ENCODE peak calls at places on chromosomes 5 and 9, in ten cellular contexts. P is psoas muscle; A is heart left ventricle; Y is HL-60; S is AG04450; B is ovary; Q is CD8-positive, alpha-beta T cell; H is transverse colon; M is neural progenitor cell; V is esophagus muscularis mucosa. X is an unnamed sample.

GRCh38 chr9:36158122-36158521 is 11.1 kb upstream of the CCIN start:
- DNase-seq in V (no peak), P (no peak), A (no peak), Q (no peak), Y (no peak), S (no peak), B (no peak), H (no peak), M (no peak), X (no peak)

GRCh38 chr5:179118756-179119414 is 58.7 kb downstream of the ZNF354C start:
- DNase-seq in M (no peak), H (no peak), V (peak; percentile 57), P (no peak), Q (no peak), S (no peak), Y (no peak), B (peak; percentile 2), A (no peak), X (no peak)

GRCh38 chr9:137294684-137295312 is 7.3 kb downstream of the NRARP start:
- DNase-seq in M (peak; percentile 44), P (no peak), Q (no peak), H (peak; percentile 32), Y (no peak), A (no peak), B (no peak), S (no peak), V (no peak), X (no peak)

GRCh38 chr9:110207071-110207923 is 662 bp downstream of the C9orf152 start:
- DNase-seq in A (no peak), B (no peak), Q (no peak), M (no peak), P (no peak), V (no peak), S (no peak), Y (no peak), H (peak; percentile 80), X (peak; percentile 74)

GRCh38 chr5:124905256-124905655 is 158.8 kb upstream of the ZNF608 start:
- DNase-seq in Q (no peak), A (no peak), B (no peak), H (no peak), P (no peak), S (no peak), M (peak; percentile 42), Y (no peak), V (no peak), X (no peak)

GRCh38 chr5:78624011-78624541 is 24.5 kb downstream of the LHFPL2 start:
- DNase-seq in Y (no peak), V (no peak), B (no peak), M (no peak), A (no peak), P (no peak), S (no peak), H (no peak), Q (no peak), X (no peak)

GRCh38 chr9:97570899-97571298 is 62.3 kb downstream of the TSTD2 start:
- DNase-seq in Y (no peak), A (peak; percentile 81), B (no peak), M (no peak), H (no peak), P (peak; percentile 94), Q (no peak), S (no peak), V (no peak), X (no peak)

GRCh38 chr5:107118184-107118902 is 552.4 kb downstream of the EFNA5 start:
- DNase-seq in M (peak; percentile 74), A (no peak), Y (no peak), B (no peak), H (no peak), P (no peak), V (no peak), Q (no peak), S (no peak), X (no peak)

GRCh38 chr5:136375920-136376319 is 10.6 kb upstream of the TRPC7 start:
- DNase-seq in Y (no peak), Q (no peak), P (no peak), A (no peak), B (no peak), H (no peak), S (no peak), V (no peak), M (no peak), X (no peak)

GRCh38 chr9:4857163-4857562 is 64.4 kb downstream of the RCL1 start:
- DNase-seq in S (no peak), H (no peak), V (no peak), P (no peak), Q (no peak), Y (no peak), A (no peak), B (no peak), M (no peak), X (no peak)

GRCh38 chr5:126519637-126520592 is 75.1 kb downstream of the ALDH7A1 start:
- DNase-seq in M (no peak), Q (no peak), S (no peak), H (peak; percentile 29), A (no peak), B (peak; percentile 73), Y (no peak), P (no peak), V (peak; percentile 89), X (no peak)

GRCh38 chr5:112221118-112221517 is 198.0 kb downstream of the EPB41L4A start:
- DNase-seq in H (peak; percentile 10), Y (no peak), V (no peak), M (no peak), B (no peak), S (no peak), A (no peak), P (no peak), Q (no peak), X (peak; percentile 80)

GRCh38 chr5:96502247-96502646 is 69.2 kb upstream of the PCSK1 start:
- DNase-seq in A (no peak), H (no peak), M (no peak), Y (no peak), Q (no peak), P (no peak), V (no peak), S (no peak), B (no peak), X (no peak)

GRCh38 chr5:18745988-18746615 is 1111.8 kb downstream of the TAF11L14 start:
- DNase-seq in Y (peak; percentile 48), V (peak; percentile 88), Q (peak; percentile 32), B (peak; percentile 12), P (no peak), A (no peak), M (no peak), H (peak; percentile 37), S (no peak), X (peak; percentile 90)

GRCh38 chr5:79229357-79230174 is 6.4 kb upstream of the JMY start:
- DNase-seq in Q (no peak), Y (no peak), A (no peak), B (no peak), M (no peak), V (no peak), H (no peak), P (no peak), S (peak; percentile 23), X (peak; percentile 12)

GRCh38 chr5:169116961-169117461 is 183.9 kb downstream of the SLIT3 start:
- DNase-seq in S (no peak), M (peak; percentile 49), B (no peak), H (no peak), A (peak; percentile 16), P (no peak), V (no peak), Y (no peak), Q (no peak), X (no peak)

GRCh38 chr9:94085062-94085639 is 887 bp downstream of the PTPDC1 start:
- DNase-seq in M (no peak), A (no peak), P (no peak), Q (no peak), S (no peak), B (no peak), H (no peak), V (no peak), Y (no peak), X (no peak)

DNA sequence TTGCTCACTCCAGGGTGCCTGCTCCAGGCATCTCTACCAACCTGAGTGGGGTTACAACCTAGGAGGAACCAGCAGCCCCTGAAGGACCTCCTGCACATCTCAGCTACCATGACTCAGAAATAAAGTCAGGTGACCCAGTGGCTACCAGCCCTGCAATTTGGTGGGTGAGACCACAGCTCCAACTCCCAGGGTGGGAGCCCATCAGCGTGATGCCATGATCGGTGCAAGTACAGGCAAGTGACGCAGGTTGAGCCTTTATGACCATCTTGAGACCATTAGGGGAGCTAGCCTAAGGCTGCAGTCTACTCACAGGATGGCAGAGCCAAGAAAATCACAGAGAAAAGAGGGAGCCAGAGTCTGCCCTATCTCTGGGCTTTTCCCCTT is 8.6 kb downstream of the SEPTIN8 start:
- DNase-seq in P (no peak), M (no peak), Q (no peak), B (no peak), A (no peak), Y (no peak), S (no peak), H (no peak), V (no peak), X (no peak)
- H3K27me3 ChIP-seq in P (no peaks in the 10 kb centered on the region), M (no peaks in the 10 kb centered on the region), Q (no peaks in the 10 kb centered on the region), B (no peaks in the 10 kb centered on the region), A (no peaks in the 10 kb centered on the region), Y (no peaks in the 10 kb centered on the region), S (no peaks in the 10 kb centered on the region), H (no peaks in the 10 kb centered on the region), V (no peaks in the 10 kb centered on the region), X (no peaks in the 10 kb centered on the region)

DNA sequence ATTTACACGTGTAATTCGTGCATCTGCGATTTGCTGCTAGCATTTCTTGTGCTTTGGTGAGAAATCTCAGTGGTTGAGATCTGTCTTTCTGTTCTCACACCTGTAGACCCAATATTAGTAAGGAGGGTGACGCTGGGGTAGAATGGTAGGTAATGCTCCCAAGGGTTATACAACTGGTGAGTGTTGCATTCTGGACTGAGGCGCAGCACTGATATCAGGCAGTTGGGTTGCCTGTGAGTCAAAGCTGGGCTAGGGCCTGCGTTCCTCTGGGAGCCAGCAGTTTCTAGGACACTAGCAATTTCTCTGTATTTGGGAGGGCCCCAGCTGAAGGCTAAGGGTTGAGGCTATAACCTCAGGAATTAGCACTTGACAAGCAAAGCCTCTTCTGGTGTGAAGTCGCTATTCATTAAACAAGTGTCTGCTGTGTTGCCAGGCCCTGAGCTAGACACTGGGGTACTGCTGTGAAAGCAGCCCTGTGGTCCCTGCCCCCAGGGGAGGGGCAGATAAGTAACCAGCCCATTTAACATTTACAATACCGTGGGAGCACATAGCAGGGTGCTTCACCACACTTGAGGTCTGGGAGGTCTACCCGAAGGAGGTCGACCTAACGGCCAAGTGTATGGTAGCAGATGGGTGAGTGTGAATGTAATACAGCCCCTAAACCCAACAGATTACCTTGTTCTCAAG is 28.7 kb downstream of the LARP1 start:
- DNase-seq in Q (no peak), V (no peak), B (no peak), Y (no peak), A (no peak), H (no peak), P (no peak), S (no peak), M (no peak), X (no peak)
- H3K4me3 ChIP-seq in Q (no peak overlapping the region), V (no peak overlapping the region), B (no peak overlapping the region), Y (no peak overlapping the region), A (no peak overlapping the region), H (no peak overlapping the region), P (no peak overlapping the region), S (no peak overlapping the region), M (no peak overlapping the region), X (no peak overlapping the region)

GRCh38 chr5:10762178-10762775 is 1.2 kb upstream of the DAP start:
- DNase-seq in V (no peak), A (peak; percentile 51), M (peak; percentile 25), H (peak; percentile 39), Y (peak; percentile 56), P (no peak), B (peak; percentile 40), S (no peak), Q (no peak), X (no peak)
- H3K27ac ChIP-seq in V (peak overlapping the region; percentile 96), A (no peak overlapping the region), M (no peak overlapping the region), H (peak overlapping the region; percentile 99), Y (peak overlapping the region; percentile 91), P (peak overlapping the region; percentile 82), B (peak overlapping the region; percentile 100), S (peak overlapping the region; percentile 42), Q (peak overlapping the region; percentile 71), X (peak overlapping the region; percentile 97)

GRCh38 chr9:130285271-130285670 is 19.7 kb downstream of the HMCN2 start:
- DNase-seq in S (no peak), Y (no peak), V (no peak), B (no peak), H (no peak), Q (no peak), A (no peak), M (no peak), P (no peak), X (no peak)
- H3K27me3 ChIP-seq in S (peaks cover 72% of the 10 kb centered on the region), Y (no peaks in the 10 kb centered on the region), V (no peaks in the 10 kb centered on the region), B (no peaks in the 10 kb centered on the region), H (peaks cover 17% of the 10 kb centered on the region), Q (peaks cover 3% of the 10 kb centered on the region), A (peaks cover 7% of the 10 kb centered on the region), M (no peaks in the 10 kb centered on the region), P (no peaks in the 10 kb centered on the region), X (no peaks in the 10 kb centered on the region)

X was measured in small intestine.